ENCODE peak calls at places on chromosomes 1 and 21, in four cellular contexts. E is cardiac muscle cell, A is epithelial cell of esophagus, D is heart left ventricle. Y is an unnamed sample.

GRCh38 chr1:181140398-181140797 is 51.9 kb downstream of the IER5 start:
- DNase-seq in E (no peak), A (no peak), D (no peak), Y (no peak)

GRCh38 chr1:45953934-45954333 is 150.5 kb downstream of the MAST2 start:
- DNase-seq in E (peak), A (no peak), D (no peak), Y (no peak)

GRCh38 chr21:45255381-45256020 is 32.2 kb downstream of the POFUT2 start:
- DNase-seq in E (no peak), A (no peak), D (no peak), Y (peak)

GRCh38 chr1:3922851-3923250 is 22.8 kb upstream of the C1orf174 start:
- DNase-seq in E (no peak), A (no peak), D (no peak), Y (no peak)

GRCh38 chr1:29805896-29806160 is 569.5 kb downstream of the PTPRU start:
- DNase-seq in E (no peak), A (no peak), D (no peak), Y (no peak)

GRCh38 chr1:192489748-192490147 is 85.8 kb upstream of the RGS1 start:
- DNase-seq in E (peak), A (peak), D (no peak), Y (peak)

GRCh38 chr1:116390195-116390594 is 17.2 kb downstream of the ATP1A1 start:
- DNase-seq in E (no peak), A (no peak), D (no peak), Y (no peak)

GRCh38 chr1:117368116-117369108 is 1.2 kb downstream of the MAN1A2 start:
- DNase-seq in E (no peak), A (peak), D (no peak), Y (no peak)

GRCh38 chr1:107405241-107405640 is 264.4 kb downstream of the NTNG1 start:
- DNase-seq in E (no peak), A (peak), D (no peak), Y (no peak)

GRCh38 chr21:46114963-46115362 is 17.1 kb downstream of the COL6A2 start:
- DNase-seq in E (no peak), A (no peak), D (no peak), Y (no peak)

GRCh38 chr1:230205719-230206198 is 138.7 kb downstream of the GALNT2 start:
- DNase-seq in E (peak), A (no peak), D (no peak), Y (peak)

GRCh38 chr1:55781003-55781402 is 565.8 kb upstream of the USP24 start:
- DNase-seq in E (no peak), A (no peak), D (no peak), Y (no peak)

GRCh38 chr21:43731891-43732711 is 13.2 kb downstream of the PDXK start:
- DNase-seq in E (no peak), A (no peak), D (no peak), Y (no peak)

GRCh38 chr21:43727571-43728466 is 8.9 kb downstream of the PDXK start:
- DNase-seq in E (no peak), A (peak), D (no peak), Y (peak)

GRCh38 chr21:43731476-43731875 is 12.5 kb downstream of the PDXK start:
- DNase-seq in E (no peak), A (no peak), D (no peak), Y (no peak)

GRCh38 chr21:43726686-43727570 is 8.0 kb downstream of the PDXK start:
- DNase-seq in E (no peak), A (no peak), D (no peak), Y (peak)

DNA sequence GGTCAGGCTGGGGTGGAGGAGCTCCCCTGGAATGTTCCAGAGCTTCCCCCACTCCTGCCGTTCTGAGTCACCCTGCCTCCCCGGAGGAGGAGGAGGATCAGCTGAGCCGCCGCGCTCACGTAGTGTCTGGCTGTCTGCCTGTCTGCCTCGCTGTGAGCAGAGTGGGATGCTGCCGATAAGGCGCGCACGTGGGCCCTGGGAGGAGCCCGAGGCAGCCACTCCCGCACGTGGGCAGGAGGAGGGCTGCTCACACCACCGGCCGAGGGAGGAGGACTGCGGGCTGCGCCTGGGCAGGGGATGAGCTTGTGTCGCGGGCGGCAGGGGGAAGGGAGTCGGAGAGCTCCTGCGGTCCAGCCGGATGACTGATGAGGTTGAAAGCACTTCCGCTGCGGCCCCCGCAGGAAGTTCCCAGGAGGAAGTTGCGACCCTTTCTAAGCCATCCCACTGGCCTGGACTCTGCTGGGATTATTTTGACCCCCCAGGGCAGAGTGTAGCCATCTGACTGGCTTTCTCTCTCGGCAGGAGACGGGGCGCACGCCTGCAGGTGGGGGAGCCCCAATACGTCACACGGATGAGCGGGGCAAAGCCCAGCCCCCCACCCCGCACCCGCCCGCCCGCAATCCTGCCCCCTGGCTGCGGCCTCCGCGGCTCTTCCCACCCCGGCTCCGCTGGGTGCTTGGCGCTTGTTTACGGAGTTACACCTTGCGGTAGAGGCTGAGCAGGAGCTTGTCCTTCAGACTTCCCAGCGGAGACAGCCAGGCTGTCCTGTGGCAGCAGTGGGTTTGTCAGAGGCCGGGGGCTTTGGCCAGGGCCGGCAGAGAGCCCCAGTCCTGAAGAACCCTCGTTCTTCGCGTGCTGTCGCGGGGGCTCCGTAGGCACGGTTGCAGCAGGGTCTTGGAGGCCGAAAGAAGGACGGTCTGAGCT is 9.8 kb downstream of the PDXK start:
- DNase-seq in E (peak), A (peak), D (peak), Y (peak)
- TF ChIP-seq CTCF in E (peak), A (peak), D (peak), Y (no peak)

DNA sequence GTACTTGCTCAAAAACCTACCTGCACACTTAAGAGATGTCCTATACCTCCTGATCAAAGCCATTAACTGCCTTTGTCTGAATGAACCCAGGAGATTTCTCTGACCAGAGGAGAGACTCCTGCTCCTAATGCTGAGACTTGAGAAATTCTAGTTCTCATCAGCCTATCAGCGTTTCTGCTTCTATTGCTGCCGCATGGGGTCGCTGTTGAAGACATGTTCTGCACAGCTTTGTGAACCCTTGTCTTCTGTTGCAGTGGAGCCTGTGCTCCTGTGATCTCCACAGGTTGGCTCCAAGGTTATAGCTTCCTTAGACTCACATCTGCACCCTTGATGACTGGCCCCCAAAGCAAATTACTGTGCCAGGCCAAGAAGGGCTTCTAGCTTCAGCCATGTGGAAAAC is 40.2 kb downstream of the EDN2 start:
- DNase-seq in E (no peak), A (no peak), D (no peak), Y (no peak)
- TF ChIP-seq CTCF in E (peak), A (peak), D (no peak), Y (no peak)

GRCh38 chr1:59718989-59719360 is 95.8 kb upstream of the HOOK1 start:
- DNase-seq in E (peak), A (no peak), D (no peak), Y (no peak)

GRCh38 chr1:59714966-59715365 is 99.8 kb upstream of the HOOK1 start:
- DNase-seq in E (no peak), A (no peak), D (no peak), Y (no peak)

GRCh38 chr1:59720716-59721115 is 94.0 kb upstream of the HOOK1 start:
- DNase-seq in E (no peak), A (peak), D (no peak), Y (no peak)

GRCh38 chr1:59716551-59717231 is 98.1 kb upstream of the HOOK1 start:
- DNase-seq in E (no peak), A (no peak), D (no peak), Y (no peak)

DNA sequence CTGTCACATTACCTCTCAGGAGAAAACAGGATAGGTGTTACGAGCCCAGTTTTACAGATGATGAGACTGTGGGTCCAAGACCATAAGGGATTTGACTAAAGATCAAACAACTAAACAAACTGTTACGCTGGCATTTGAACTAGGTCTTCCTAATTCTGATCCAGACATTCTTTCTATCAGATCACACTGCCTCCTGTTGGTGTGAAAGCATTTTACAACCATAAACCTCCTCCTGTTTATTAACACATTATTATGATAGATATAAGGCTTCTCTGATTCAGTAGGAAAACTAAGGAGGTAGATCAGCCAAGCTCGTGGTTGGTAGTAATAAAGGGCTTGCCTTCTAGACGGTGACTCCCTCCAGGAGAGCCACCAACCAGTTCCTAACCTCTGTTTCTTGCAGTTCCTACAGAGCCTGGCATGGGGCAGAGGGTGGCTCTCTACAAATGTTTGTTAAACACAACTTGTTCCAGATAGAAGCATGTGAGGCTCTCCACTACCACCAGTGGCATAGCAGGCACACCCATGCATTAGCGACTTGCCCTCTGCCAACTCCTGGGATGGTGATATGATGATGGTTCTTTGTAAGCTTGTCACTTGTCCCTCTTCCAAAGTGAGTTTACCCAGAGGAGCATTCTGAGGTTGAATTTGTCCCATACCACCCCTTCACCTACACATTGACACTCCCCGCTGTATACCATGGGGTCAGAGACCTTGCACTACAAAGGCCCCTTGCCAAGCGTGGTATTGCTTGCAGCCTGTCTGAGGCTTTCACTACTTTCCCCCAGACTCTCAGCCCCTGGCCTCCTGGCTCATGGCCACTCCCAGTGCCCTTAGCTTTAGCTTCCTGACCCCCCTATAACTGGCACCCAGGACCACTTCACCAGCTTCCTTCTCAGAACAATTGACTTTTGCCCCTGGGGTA is 96.4 kb upstream of the HOOK1 start:
- DNase-seq in E (no peak), A (peak), D (no peak), Y (no peak)
- TF ChIP-seq CTCF in E (peak), A (no peak), D (no peak), Y (peak)

DNA sequence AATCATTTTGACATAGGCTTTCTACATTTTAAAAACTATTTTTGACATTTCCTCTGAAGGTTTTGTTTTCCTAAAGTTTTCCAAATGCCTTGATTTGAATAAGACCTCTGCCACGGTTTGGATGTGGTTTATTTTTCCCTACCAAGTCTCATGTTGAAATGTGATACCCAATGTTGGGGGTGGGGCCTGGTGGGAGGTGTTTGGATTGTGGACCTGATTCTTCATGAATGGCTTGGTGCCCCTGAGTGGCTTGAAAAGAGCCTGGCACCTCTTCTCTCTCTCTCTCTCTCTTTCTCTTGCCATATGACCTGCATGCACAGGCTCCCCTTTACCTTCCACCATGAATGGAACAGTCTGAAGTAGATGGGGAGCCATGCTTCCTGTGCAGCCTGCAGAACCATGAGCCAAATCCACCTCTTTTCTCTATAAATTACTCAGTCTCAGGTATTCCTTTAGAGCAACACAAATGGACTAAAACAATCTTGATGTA is 14.8 kb downstream of the MMEL1 start:
- DNase-seq in E (no peak), A (no peak), D (no peak), Y (no peak)
- TF ChIP-seq CTCF in E (no peak), A (no peak), D (no peak), Y (no peak)

DNA sequence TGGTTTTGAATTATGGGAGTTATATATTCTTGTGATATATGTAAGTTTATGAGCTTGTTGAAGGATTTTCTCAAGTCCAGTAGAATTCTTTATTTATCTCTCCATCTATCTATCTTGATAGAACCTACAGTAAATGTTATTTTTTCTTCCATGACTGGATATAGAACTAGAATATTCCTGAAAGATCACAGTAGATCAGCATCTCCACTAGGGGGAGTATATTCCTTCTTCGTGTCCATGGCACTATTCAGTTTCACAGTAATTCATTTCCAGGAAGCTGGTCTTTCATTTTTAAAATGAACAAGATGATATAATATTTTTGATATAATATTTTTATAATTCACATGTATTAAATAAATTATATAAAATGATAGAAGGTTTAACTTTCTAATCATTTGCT is 18.8 kb downstream of the TMPRSS15 start:
- DNase-seq in E (peak), A (peak), D (no peak), Y (no peak)
- TF ChIP-seq CTCF in E (peak), A (peak), D (peak), Y (no peak)

GRCh38 chr1:232793944-232794343 is 11.3 kb upstream of the MAP10 start:
- DNase-seq in E (no peak), A (peak), D (no peak), Y (peak)
- TF ChIP-seq CTCF in E (no peak), A (peak), D (no peak), Y (no peak)

GRCh38 chr1:92301021-92301420 is 2.2 kb downstream of the RPAP2 start:
- DNase-seq in E (no peak), A (no peak), D (no peak), Y (no peak)

GRCh38 chr1:92298213-92298572 is 594 bp downstream of the GLMN start:
- DNase-seq in E (no peak), A (no peak), D (no peak), Y (no peak)

GRCh38 chr1:92299477-92300125 is 742 bp downstream of the RPAP2 start:
- DNase-seq in E (no peak), A (peak), D (no peak), Y (no peak)

DNA sequence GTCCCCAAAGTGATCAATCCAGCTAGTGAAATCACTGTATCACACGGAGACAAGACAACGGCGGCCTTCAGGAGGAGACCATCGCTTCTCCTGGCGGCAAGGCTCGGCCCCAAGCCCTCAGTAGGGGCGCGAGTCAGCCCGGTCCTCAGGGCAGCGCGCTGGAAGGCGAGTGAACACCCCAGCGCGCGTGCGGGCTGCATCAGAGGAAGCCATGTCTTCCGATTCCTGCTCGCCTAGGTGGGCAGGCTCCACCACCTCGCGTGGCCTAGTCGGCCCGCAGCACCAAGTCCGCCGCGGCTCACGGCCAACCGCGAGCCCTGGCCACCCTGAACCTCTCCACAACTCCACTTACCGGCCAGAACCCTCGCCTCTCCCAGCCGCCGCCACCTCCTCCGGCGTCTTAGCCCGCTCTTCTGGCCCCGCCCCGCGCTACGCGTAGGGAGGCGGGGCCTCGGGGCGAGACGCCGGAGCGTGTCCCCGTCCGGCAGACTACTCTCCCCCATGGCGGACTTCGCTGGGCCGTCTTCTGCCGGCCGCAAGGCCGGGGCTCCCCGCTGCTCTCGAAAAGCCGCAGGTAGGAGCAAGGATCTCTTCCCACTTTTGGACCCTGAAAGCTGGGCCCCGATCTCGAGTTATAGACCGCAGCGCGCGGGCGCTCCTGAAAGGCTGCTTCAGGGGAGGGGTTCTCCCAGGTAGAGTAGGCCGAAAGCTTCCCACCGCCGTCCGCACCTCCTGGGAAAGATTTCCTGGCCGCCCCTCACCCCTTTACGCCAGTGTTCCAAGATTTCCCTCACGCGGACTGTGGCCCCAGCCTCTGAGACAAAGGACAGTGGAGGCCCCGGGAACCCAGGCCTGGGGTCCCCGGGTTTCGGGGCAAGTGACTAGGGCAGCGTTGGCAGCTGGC is at the start of the genes GLMN and RPAP2:
- DNase-seq in E (peak), A (peak), D (peak), Y (peak)
- TF ChIP-seq CTCF in E (peak), A (peak), D (no peak), Y (no peak)

GRCh38 chr1:152928671-152929070 is 18.3 kb upstream of the SPRR5 start:
- DNase-seq in E (no peak), A (peak), D (no peak), Y (no peak)

GRCh38 chr1:152924191-152924590 is 15.8 kb downstream of the IVL start:
- DNase-seq in E (no peak), A (peak), D (no peak), Y (no peak)

DNA sequence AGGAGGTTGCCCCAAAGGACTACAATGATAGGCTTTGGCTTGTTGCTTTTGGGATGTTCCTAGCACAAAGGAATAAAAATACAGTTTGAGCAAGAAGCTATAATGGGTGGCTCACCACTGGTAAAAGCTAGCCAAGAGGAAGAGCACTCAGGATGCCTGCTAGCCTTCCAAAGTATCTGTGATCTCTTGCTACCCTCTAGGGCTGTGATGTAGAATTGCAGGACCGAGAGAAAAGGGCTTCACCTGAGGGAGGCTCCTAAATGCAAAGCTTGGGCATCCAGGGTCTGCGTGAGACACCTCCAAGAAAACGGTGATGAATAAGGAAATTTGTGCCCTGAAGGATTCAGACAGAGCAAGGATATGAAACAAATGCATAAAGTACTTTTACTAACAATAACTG is 17.7 kb downstream of the IVL start:
- DNase-seq in E (no peak), A (peak), D (no peak), Y (no peak)
- TF ChIP-seq CTCF in E (no peak), A (peak), D (no peak), Y (peak)

Y was measured in Calu3.